ENCODE peak calls at places on chromosomes 3 and 15, in eight cellular contexts. I, X, H, A, K, W, B and F are unnamed samples.
A peak's percentile ranks its signal among the peaks of the same experiment; 100 is the strongest.

GRCh38 chr3:149299938-149300791 is 33.3 kb downstream of the TM4SF18 start:
- DNase-seq in A (peak; percentile 26), I (no peak), K (peak; percentile 94), H (peak; percentile 53), W (peak; percentile 66), B (no peak), X (peak; percentile 70), F (no peak)

GRCh38 chr3:35659808-35660207 is 20.5 kb downstream of the ARPP21 start:
- DNase-seq in X (peak; percentile 76), A (no peak), K (peak; percentile 2), H (no peak), I (no peak), W (peak; percentile 19), B (no peak), F (peak; percentile 5)

GRCh38 chr3:157360044-157360443 is 76.6 kb upstream of the PTX3 start:
- DNase-seq in W (no peak), X (no peak), K (no peak), A (peak; percentile 37), B (no peak), I (no peak), H (no peak), F (no peak)

GRCh38 chr15:76059320-76060097 is at the start of gene TMEM266:
- DNase-seq in I (peak; percentile 62), K (no peak), B (no peak), A (peak; percentile 23), W (peak; percentile 77), X (peak; percentile 21), H (peak; percentile 43), F (peak; percentile 50)

GRCh38 chr3:67227030-67227429 is 228.9 kb downstream of the KBTBD8 start:
- DNase-seq in I (no peak), W (no peak), B (no peak), K (no peak), A (no peak), H (no peak), X (no peak), F (no peak)

GRCh38 chr3:66603161-66603611 is 102.4 kb upstream of the LRIG1 start:
- DNase-seq in W (no peak), B (no peak), K (no peak), A (no peak), I (no peak), X (no peak), H (no peak), F (no peak)

GRCh38 chr3:50269977-50270413 is 1.0 kb downstream of the SEMA3B start:
- DNase-seq in K (no peak), H (no peak), X (no peak), B (no peak), I (no peak), A (peak; percentile 90), W (no peak), F (no peak)

GRCh38 chr3:69491980-69492379 is 106.1 kb upstream of the FRMD4B start:
- DNase-seq in X (no peak), K (no peak), B (no peak), I (no peak), A (no peak), H (no peak), W (no peak), F (no peak)

GRCh38 chr15:25605171-25605570 is 166.3 kb upstream of the UBE3A start:
- DNase-seq in B (no peak), A (no peak), H (no peak), K (no peak), W (no peak), X (no peak), I (no peak), F (no peak)

GRCh38 chr15:58666957-58667356 is 82.5 kb downstream of the ADAM10 start:
- DNase-seq in A (no peak), X (no peak), W (no peak), B (no peak), H (no peak), I (no peak), K (no peak), F (no peak)

GRCh38 chr15:78763111-78763795 is 48.0 kb downstream of the ADAMTS7 start:
- DNase-seq in A (no peak), I (peak; percentile 17), X (peak; percentile 10), H (no peak), K (no peak), B (no peak), W (no peak), F (no peak)

GRCh38 chr3:42736531-42736930 is 33.9 kb upstream of the HHATL start:
- DNase-seq in I (no peak), W (no peak), A (no peak), K (no peak), B (no peak), H (no peak), X (no peak), F (no peak)

GRCh38 chr15:84833447-84833846 is 16.3 kb downstream of the ALPK3 start:
- DNase-seq in K (no peak), B (no peak), H (no peak), X (peak; percentile 81), W (no peak), I (no peak), A (no peak), F (no peak)

GRCh38 chr3:134359121-134360010 is 14.9 kb downstream of the AMOTL2 start:
- DNase-seq in W (no peak), A (no peak), I (no peak), H (no peak), K (no peak), B (no peak), X (peak; percentile 48), F (no peak)

GRCh38 chr3:111541911-111542483 is at the start of gene CD96:
- DNase-seq in K (no peak), B (peak; percentile 22), A (no peak), H (peak; percentile 27), W (peak; percentile 12), I (no peak), X (no peak), F (no peak)

GRCh38 chr15:65532738-65533051 is 2.4 kb downstream of the HACD3 start:
- DNase-seq in H (no peak), I (no peak), B (no peak), K (peak; percentile 79), W (no peak), A (no peak), X (no peak), F (peak; percentile 58)

GRCh38 chr15:90286678-90287077 is 21.2 kb downstream of the NGRN start:
- DNase-seq in I (no peak), H (no peak), W (peak; percentile 39), B (no peak), X (no peak), K (peak; percentile 43), A (no peak), F (peak; percentile 54)

GRCh38 chr3:184811034-184811433 is 932 bp upstream of the VPS8 start:
- DNase-seq in I (no peak), B (no peak), H (no peak), X (no peak), K (no peak), W (no peak), A (no peak), F (no peak)

GRCh38 chr3:99639579-99639978 is 1.2 kb downstream of the COL8A1 start:
- DNase-seq in K (no peak), H (no peak), X (no peak), A (no peak), I (no peak), W (no peak), B (no peak), F (no peak)

GRCh38 chr3:172039352-172040077 is at the start of gene FNDC3B:
- DNase-seq in X (peak; percentile 92), A (peak; percentile 76), W (peak; percentile 96), K (peak; percentile 89), H (peak; percentile 95), B (peak; percentile 93), I (peak; percentile 94), F (peak; percentile 95)
- TF ChIP-seq POLR2A in X (peak; percentile 99), A (peak; percentile 79), W (peak; percentile 95), K (no peak), H (peak; percentile 87), B (peak; percentile 81), I (peak; percentile 89), F (peak; percentile 63)

DNA sequence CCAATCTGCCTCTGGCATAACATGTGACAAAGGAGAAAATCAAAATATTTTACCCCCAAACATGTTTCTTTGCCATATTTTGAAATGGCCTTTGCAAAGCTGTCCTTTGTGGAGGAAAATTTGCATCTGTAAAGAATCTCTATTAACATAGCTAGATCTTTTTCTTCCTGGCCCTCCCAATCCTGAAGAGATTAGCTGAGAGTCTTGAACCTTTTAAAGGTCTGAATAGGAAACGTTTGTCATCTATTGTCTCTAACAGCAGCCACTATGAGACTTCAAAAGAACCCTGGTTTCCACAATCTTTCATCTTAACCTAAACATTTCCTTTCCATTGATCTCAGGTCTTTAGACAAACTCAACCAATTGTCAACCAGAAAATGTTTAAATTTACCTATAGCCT is 520.9 kb upstream of the TGFBR2 start:
- DNase-seq in B (no peak), W (no peak), K (no peak), A (no peak), H (no peak), I (no peak), X (no peak), F (no peak)
- TF ChIP-seq POLR2A in B (no peak), W (no peak), K (no peak), A (no peak), H (no peak), I (no peak), X (no peak), F (no peak)

GRCh38 chr3:138725116-138725515 is 109.6 kb downstream of the PIK3CB start:
- DNase-seq in W (no peak), X (no peak), H (no peak), I (no peak), K (no peak), A (no peak), B (no peak), F (no peak)

GRCh38 chr3:138727371-138727770 is 107.4 kb downstream of the PIK3CB start:
- DNase-seq in A (no peak), W (no peak), H (no peak), B (no peak), K (no peak), I (no peak), X (no peak), F (no peak)

GRCh38 chr3:138724433-138724832 is 110.3 kb downstream of the PIK3CB start:
- DNase-seq in I (no peak), W (no peak), B (no peak), K (no peak), X (no peak), H (no peak), A (no peak), F (no peak)

GRCh38 chr3:138729279-138729678 is 105.4 kb downstream of the PIK3CB start:
- DNase-seq in H (no peak), B (no peak), I (no peak), A (no peak), X (no peak), K (no peak), W (no peak), F (no peak)

DNA sequence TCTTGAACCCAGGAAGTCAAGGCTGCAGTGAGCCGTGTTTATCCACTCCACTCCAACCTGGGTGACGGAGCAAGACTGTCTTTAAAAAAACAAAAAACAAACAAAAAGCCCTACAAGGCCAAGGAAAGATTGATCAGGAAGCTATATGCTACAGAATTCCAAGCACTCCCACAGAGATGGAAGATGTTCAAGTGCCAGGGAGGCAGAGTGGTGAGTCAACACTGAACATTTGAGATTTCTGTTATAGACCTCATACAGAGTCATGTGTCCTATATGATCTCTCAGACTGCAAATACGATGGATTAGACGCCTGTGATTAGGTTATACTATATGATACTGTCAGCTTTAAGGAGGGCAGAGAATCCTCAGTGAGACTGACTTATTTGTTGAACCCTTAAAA is 107.8 kb downstream of the PIK3CB start:
- DNase-seq in H (no peak), W (no peak), B (no peak), I (no peak), A (peak; percentile 12), X (no peak), K (no peak), F (peak; percentile 8)
- TF ChIP-seq POLR2A in H (no peak), W (no peak), B (no peak), I (no peak), A (no peak), X (no peak), K (no peak), F (no peak)

GRCh38 chr3:47846880-47847248 is 43.9 kb downstream of the DHX30 start:
- DNase-seq in W (no peak), I (no peak), H (no peak), K (no peak), X (no peak), B (no peak), A (no peak), F (no peak)
- TF ChIP-seq POLR2A in W (no peak), I (no peak), H (no peak), K (no peak), X (no peak), B (no peak), A (no peak), F (no peak)